ENCODE peak calls at places on chromosomes 1 and 21, in four cellular contexts. J, Q, K and I are unnamed samples.

GRCh38 chr1:67540025-67540732 is 110.0 kb upstream of the SERBP1 start:
- DNase-seq in J (no peak), Q (no peak), K (no peak), I (no peak)

GRCh38 chr1:98201640-98202039 is 280.8 kb upstream of the DPYD start:
- DNase-seq in J (peak; percentile 62), Q (no peak), K (no peak), I (peak; percentile 96)

GRCh38 chr1:172697463-172698100 is 38.7 kb downstream of the FASLG start:
- DNase-seq in J (no peak), Q (no peak), K (no peak), I (no peak)

GRCh38 chr1:162264108-162264507 is 112.5 kb downstream of the SPATA46 start:
- DNase-seq in J (no peak), Q (no peak), K (no peak), I (no peak)

GRCh38 chr1:64072089-64072835 is 131.2 kb upstream of the UBE2U start:
- DNase-seq in J (peak; percentile 50), Q (no peak), K (no peak), I (peak; percentile 29)

GRCh38 chr21:34830386-34831140 is 161.8 kb downstream of the CLIC6 start:
- DNase-seq in J (no peak), Q (no peak), K (no peak), I (no peak)

GRCh38 chr1:42679364-42679983 is 2.7 kb upstream of the YBX1 start:
- DNase-seq in J (peak; percentile 23), Q (no peak), K (no peak), I (peak; percentile 67)

GRCh38 chr1:207807395-207808321 is 55.8 kb downstream of the CD46 start:
- DNase-seq in J (no peak), Q (no peak), K (no peak), I (no peak)

GRCh38 chr1:115136106-115136505 is 46.8 kb upstream of the TSPAN2 start:
- DNase-seq in J (no peak), Q (no peak), K (no peak), I (no peak)

GRCh38 chr21:35257413-35257812 is 208.3 kb upstream of the RUNX1 start:
- DNase-seq in J (peak; percentile 90), Q (no peak), K (no peak), I (peak; percentile 96)

GRCh38 chr1:228352677-228353481 is 53.8 kb downstream of the TRIM11 start:
- DNase-seq in J (no peak), Q (no peak), K (no peak), I (no peak)

GRCh38 chr1:109864063-109864822 is 46.4 kb upstream of the CSF1 start:
- DNase-seq in J (peak; percentile 78), Q (no peak), K (no peak), I (peak; percentile 28)

GRCh38 chr1:85223334-85223733 is 22.5 kb upstream of the SYDE2 start:
- DNase-seq in J (no peak), Q (no peak), K (no peak), I (no peak)

GRCh38 chr1:110340207-110340468 is 961 bp downstream of the RBM15 start:
- DNase-seq in J (no peak), Q (no peak), K (no peak), I (no peak)

GRCh38 chr21:40847956-40848355 is 998 bp upstream of the DSCAM start:
- DNase-seq in J (no peak), Q (no peak), K (no peak), I (no peak)

GRCh38 chr1:20661235-20662109 is at the start of gene DDOST:
- DNase-seq in J (peak; percentile 99), Q (peak; percentile 97), K (peak; percentile 98), I (peak; percentile 97)

GRCh38 chr1:240258910-240259309 is 167.2 kb downstream of the FMN2 start:
- DNase-seq in J (no peak), Q (no peak), K (no peak), I (peak; percentile 92)

GRCh38 chr21:44443291-44443890 is 11.9 kb upstream of the LRRC3 start:
- DNase-seq in J (no peak), Q (no peak), K (no peak), I (no peak)

GRCh38 chr1:22204989-22205913 is 62.4 kb upstream of the WNT4 start:
- DNase-seq in J (no peak), Q (no peak), K (no peak), I (no peak)

GRCh38 chr1:26378088-26378878 is 5.7 kb upstream of the ZNF683 start:
- DNase-seq in J (peak; percentile 96), Q (no peak), K (no peak), I (peak; percentile 98)

GRCh38 chr1:236746785-236747184 is 48.3 kb upstream of the MTR start:
- DNase-seq in J (no peak), Q (no peak), K (no peak), I (no peak)

GRCh38 chr21:45048968-45049367 is 25.4 kb upstream of the ADARB1 start:
- DNase-seq in J (no peak), Q (no peak), K (no peak), I (peak; percentile 35)

GRCh38 chr21:34892196-34892595 is 156.9 kb downstream of the RUNX1 start:
- DNase-seq in J (peak; percentile 44), Q (no peak), K (no peak), I (peak; percentile 45)

GRCh38 chr1:29416267-29416666 is 179.9 kb downstream of the PTPRU start:
- DNase-seq in J (no peak), Q (no peak), K (no peak), I (no peak)

GRCh38 chr1:233796146-233796798 is 108.2 kb upstream of the SLC35F3 start:
- DNase-seq in J (no peak), Q (no peak), K (no peak), I (no peak)

GRCh38 chr1:55418625-55419024 is 203.5 kb upstream of the USP24 start:
- DNase-seq in J (peak; percentile 62), Q (no peak), K (no peak), I (no peak)

GRCh38 chr1:63152572-63152971 is 169.8 kb upstream of the FOXD3 start:
- DNase-seq in J (no peak), Q (no peak), K (no peak), I (no peak)

GRCh38 chr1:41670558-41670957 is 186.1 kb upstream of the EDN2 start:
- DNase-seq in J (peak; percentile 64), Q (no peak), K (no peak), I (peak; percentile 87)

GRCh38 chr1:214558002-214558770 is 6.8 kb upstream of the PTPN14 start:
- DNase-seq in J (peak; percentile 86), Q (no peak), K (no peak), I (peak; percentile 91)

GRCh38 chr1:111620412-111620971 is 903 bp downstream of the RAP1A start:
- DNase-seq in J (no peak), Q (no peak), K (no peak), I (no peak)

GRCh38 chr1:196608401-196609113 is at the start of gene KCNT2:
- DNase-seq in J (peak; percentile 88), Q (peak; percentile 93), K (peak; percentile 94), I (peak; percentile 29)

GRCh38 chr1:94111879-94112278 is 9.1 kb downstream of the ABCA4 start:
- DNase-seq in J (no peak), Q (no peak), K (no peak), I (no peak)
- H4K91ac ChIP-seq in J (no peak overlapping the region), Q (no peak overlapping the region), K (no peak overlapping the region), I (no peak overlapping the region)

DNA sequence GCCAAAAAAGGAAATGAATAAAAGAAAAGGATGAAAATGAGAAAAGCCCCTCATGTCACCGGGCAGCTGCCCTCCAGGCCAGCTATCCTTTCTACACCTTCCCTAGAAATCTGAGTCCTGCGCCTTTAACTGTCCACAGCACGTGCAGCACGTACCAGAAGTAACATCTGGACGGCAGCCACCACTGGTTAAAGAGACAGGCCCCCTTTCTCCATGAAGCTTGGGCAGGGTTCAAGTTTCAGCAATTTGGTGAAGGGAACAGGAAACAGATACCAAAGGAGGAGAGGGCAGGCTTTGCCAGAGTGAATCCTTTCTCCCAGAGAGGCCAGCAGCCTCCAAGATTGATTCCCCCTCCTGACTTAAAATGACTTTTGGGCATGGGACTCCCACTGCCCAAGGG is 3.6 kb upstream of the KIAA2013 start:
- DNase-seq in J (peak; percentile 49), Q (no peak), K (no peak), I (peak; percentile 71)
- H4K91ac ChIP-seq in J (peak overlapping the region; percentile 46), Q (no peak overlapping the region), K (no peak overlapping the region), I (peak overlapping the region; percentile 93)

GRCh38 chr1:16183157-16183556 is 27.3 kb upstream of the EPHA2 start:
- DNase-seq in J (peak; percentile 72), Q (no peak), K (no peak), I (peak; percentile 78)

GRCh38 chr1:16184557-16185303 is 27.7 kb downstream of the ARHGEF19 start:
- DNase-seq in J (no peak), Q (no peak), K (no peak), I (no peak)

GRCh38 chr1:16180291-16180824 is 24.5 kb upstream of the EPHA2 start:
- DNase-seq in J (peak; percentile 71), Q (no peak), K (no peak), I (peak; percentile 67)

GRCh38 chr1:16183765-16184556 is 28.1 kb upstream of the EPHA2 start:
- DNase-seq in J (no peak), Q (no peak), K (no peak), I (no peak)

GRCh38 chr1:16181887-16182719 is 26.2 kb upstream of the EPHA2 start:
- DNase-seq in J (peak; percentile 95), Q (no peak), K (peak; percentile 58), I (peak; percentile 89)
- H4K91ac ChIP-seq in J (peak overlapping the region; percentile 95), Q (no peak overlapping the region), K (peak overlapping the region; percentile 78), I (peak overlapping the region; percentile 99)

DNA sequence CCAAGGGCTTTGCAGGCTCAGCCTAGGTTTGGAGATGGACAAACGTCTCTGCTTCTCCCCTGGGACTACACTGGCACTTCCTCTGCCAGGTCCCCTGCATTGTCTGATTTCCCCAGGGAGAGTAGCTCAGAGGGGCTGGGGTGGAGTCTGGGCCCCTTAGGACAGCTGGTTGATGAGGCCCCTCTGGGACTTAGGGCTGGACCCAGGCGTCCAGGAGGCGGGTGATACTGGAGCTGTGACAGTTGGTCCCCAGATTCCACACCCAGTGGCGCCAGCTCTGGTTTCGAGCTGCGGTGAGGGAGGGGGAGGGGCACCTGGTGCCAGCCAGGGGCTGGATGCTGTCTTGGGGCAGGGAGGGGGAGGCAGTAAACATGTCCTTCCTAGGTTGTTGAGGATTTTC is 7.4 kb upstream of the MEX3A start:
- DNase-seq in J (no peak), Q (no peak), K (no peak), I (no peak)
- H4K91ac ChIP-seq in J (no peak overlapping the region), Q (no peak overlapping the region), K (no peak overlapping the region), I (no peak overlapping the region)

DNA sequence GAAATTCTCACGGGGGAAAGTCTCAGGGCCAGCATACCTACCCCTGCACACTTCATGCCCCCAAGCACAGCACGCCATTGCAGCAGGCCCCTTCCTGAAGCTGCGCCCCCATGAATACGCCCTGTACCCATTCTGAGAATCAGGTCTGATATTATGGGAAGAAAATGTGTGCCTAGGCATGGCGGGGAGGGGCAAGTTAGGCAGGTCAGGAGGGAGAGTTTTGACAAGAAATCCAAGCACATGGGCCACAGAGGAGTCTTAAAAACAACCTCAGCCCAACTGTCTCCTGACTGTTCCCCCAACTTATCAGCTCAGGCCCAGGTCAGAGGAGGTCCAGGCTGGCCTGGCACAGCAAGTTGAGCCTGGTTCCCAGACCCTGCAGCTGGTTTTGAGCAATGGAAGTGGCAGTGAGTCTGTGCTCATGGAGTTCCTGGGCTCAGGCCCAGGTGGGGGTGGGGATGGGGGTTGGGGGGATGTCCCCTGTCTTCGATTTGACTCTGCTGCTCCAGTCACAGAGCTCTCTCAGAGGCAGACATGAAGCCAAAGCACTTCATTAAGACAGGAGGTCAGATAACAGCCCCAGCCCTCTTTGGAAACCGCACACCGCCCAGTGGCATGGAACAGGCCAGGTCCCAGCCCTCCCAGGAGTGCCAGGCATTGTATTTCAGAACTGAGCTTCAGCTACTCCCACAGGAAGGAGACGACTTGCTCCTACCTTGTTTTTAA is 20.6 kb upstream of the BCAR3 start:
- DNase-seq in J (no peak), Q (no peak), K (no peak), I (no peak)
- H4K91ac ChIP-seq in J (peak overlapping the region; percentile 28), Q (peak overlapping the region; percentile 58), K (no peak overlapping the region), I (peak overlapping the region; percentile 100)

GRCh38 chr1:204506091-204506968 is 9.9 kb upstream of the MDM4 start:
- DNase-seq in J (peak; percentile 96), Q (peak; percentile 92), K (peak; percentile 53), I (peak; percentile 95)
- H4K91ac ChIP-seq in J (no peak overlapping the region), Q (no peak overlapping the region), K (no peak overlapping the region), I (no peak overlapping the region)